ENCODE peak calls at places on chromosomes 1 and 21, in ten cellular contexts. N is heart left ventricle, J is B cell, L is colonic mucosa, M is GM20000, X is cardiac muscle cell, H is Calu3, F is left lung, W is endothelial cell of umbilical vein, A is astrocyte of the spinal cord. G is an unnamed sample.

GRCh38 chr1:212255705-212256307 is 29.4 kb upstream of the PPP2R5A start:
- DNase-seq in W (no peak), L (no peak), J (no peak), X (peak), M (no peak), H (no peak), A (no peak), F (no peak), N (no peak), G (no peak)

GRCh38 chr1:228469413-228470162 is 17.6 kb upstream of the RNF187 start:
- DNase-seq in M (no peak), X (no peak), H (no peak), W (no peak), N (no peak), L (no peak), A (no peak), J (no peak), F (peak), G (no peak)

GRCh38 chr1:225977937-225978748 is 21.0 kb downstream of the SDE2 start:
- DNase-seq in F (no peak), X (no peak), J (peak), M (peak), A (no peak), N (no peak), W (no peak), L (no peak), H (no peak), G (no peak)

GRCh38 chr21:41777934-41778815 is 11.3 kb upstream of the RIPK4 start:
- DNase-seq in W (peak), X (peak), J (no peak), N (peak), A (peak), L (peak), M (no peak), H (peak), F (peak), G (no peak)

GRCh38 chr1:16371725-16372124 is 4.7 kb downstream of the SZRD1 start:
- DNase-seq in X (peak), H (no peak), N (no peak), L (no peak), F (no peak), J (no peak), M (no peak), W (peak), A (peak), G (no peak)

GRCh38 chr1:1256956-1257871 is 10.7 kb upstream of the C1QTNF12 start:
- DNase-seq in X (no peak), A (no peak), F (no peak), M (no peak), N (peak), H (no peak), W (no peak), L (no peak), J (no peak), G (no peak)

GRCh38 chr1:232123775-232124659 is 497.4 kb downstream of the DISC1 start:
- DNase-seq in A (no peak), L (no peak), X (peak), F (no peak), H (no peak), J (no peak), M (no peak), W (peak), N (no peak), G (no peak)

GRCh38 chr1:116947090-116947489 is 37.4 kb downstream of the PTGFRN start:
- DNase-seq in M (no peak), H (no peak), W (no peak), A (no peak), F (no peak), N (no peak), L (no peak), J (no peak), X (no peak), G (no peak)

GRCh38 chr1:47192458-47193384 is 2.9 kb upstream of the PDZK1IP1 start:
- DNase-seq in F (no peak), X (peak), A (peak), J (peak), N (peak), W (peak), H (peak), L (peak), M (peak), G (peak)

GRCh38 chr1:170929835-170930554 is 5.3 kb upstream of the MROH9 start:
- DNase-seq in J (peak), N (no peak), F (no peak), H (peak), X (peak), W (peak), L (no peak), M (peak), A (peak), G (no peak)

GRCh38 chr1:10508511-10508951 is 33.8 kb downstream of the PEX14 start:
- DNase-seq in A (peak), N (no peak), W (no peak), X (no peak), H (no peak), M (no peak), J (no peak), F (no peak), L (no peak), G (no peak)

GRCh38 chr1:92515796-92516201 is 29.1 kb upstream of the GFI1 start:
- DNase-seq in F (no peak), J (no peak), A (no peak), W (no peak), L (no peak), N (no peak), X (peak), H (no peak), M (no peak), G (no peak)

GRCh38 chr1:67647036-67647798 is 37.8 kb upstream of the GADD45A start:
- DNase-seq in F (no peak), H (no peak), J (no peak), W (peak), L (peak), M (no peak), X (peak), A (peak), N (no peak), G (no peak)

GRCh38 chr1:95007687-95008086 is 65.1 kb downstream of the ALG14 start:
- DNase-seq in L (no peak), F (no peak), N (no peak), H (no peak), W (no peak), J (no peak), A (no peak), M (no peak), X (no peak), G (no peak)

GRCh38 chr21:34536820-34537219 is 24.8 kb upstream of the KCNE1 start:
- DNase-seq in M (no peak), J (no peak), W (no peak), N (no peak), L (no peak), H (no peak), X (peak), A (peak), F (no peak), G (no peak)

GRCh38 chr1:226731257-226731893 is 7.7 kb downstream of the ITPKB start:
- DNase-seq in A (no peak), J (no peak), H (no peak), F (no peak), L (no peak), N (no peak), W (no peak), X (no peak), M (no peak), G (no peak)

GRCh38 chr1:17718136-17718535 is 37.0 kb upstream of the ACTL8 start:
- DNase-seq in A (no peak), W (no peak), J (no peak), M (no peak), X (no peak), L (no peak), H (no peak), N (no peak), F (no peak), G (no peak)

GRCh38 chr1:34460193-34460592 is 283.5 kb downstream of the C1orf94 start:
- DNase-seq in N (no peak), X (peak), F (no peak), L (peak), M (peak), A (no peak), W (no peak), J (no peak), H (peak), G (no peak)

GRCh38 chr21:38351961-38352521 is 95.2 kb downstream of the KCNJ15 start:
- DNase-seq in H (peak), F (no peak), X (peak), N (no peak), J (no peak), M (no peak), L (no peak), A (peak), W (peak), G (no peak)

GRCh38 chr1:10728595-10729410 is 67.6 kb downstream of the CASZ1 start:
- DNase-seq in F (no peak), L (no peak), J (no peak), H (no peak), A (no peak), X (no peak), W (no peak), N (no peak), M (no peak), G (no peak)

GRCh38 chr1:98739762-98740161 is 78.2 kb downstream of the SNX7 start:
- DNase-seq in X (no peak), A (no peak), M (no peak), W (no peak), F (no peak), H (no peak), J (no peak), N (no peak), L (no peak), G (no peak)

GRCh38 chr1:53578358-53578757 is 119.2 kb downstream of the DMRTB1 start:
- DNase-seq in H (no peak), N (no peak), W (no peak), X (no peak), J (no peak), M (no peak), L (no peak), A (no peak), F (no peak), G (no peak)

GRCh38 chr1:175922254-175922881 is 179.0 kb upstream of the TNR start:
- DNase-seq in H (no peak), J (no peak), L (no peak), X (no peak), N (no peak), W (no peak), A (no peak), M (no peak), F (no peak), G (no peak)

GRCh38 chr1:45584351-45585109 is 689 bp downstream of the NASP start:
- DNase-seq in N (peak), L (peak), A (peak), F (peak), M (peak), X (peak), J (peak), H (peak), W (peak), G (peak)
- TF ChIP-seq CTCF in N (no peak), L (no peak), A (no peak), F (no peak), M (no peak), X (peak), J (peak), H (no peak), W (peak), G (peak)

GRCh38 chr1:230556453-230556852 is 85.8 kb upstream of the COG2 start:
- DNase-seq in H (no peak), X (no peak), F (no peak), A (no peak), N (no peak), J (no peak), M (no peak), W (no peak), L (no peak), G (no peak)

GRCh38 chr1:230555826-230556225 is 86.5 kb upstream of the COG2 start:
- DNase-seq in F (no peak), A (no peak), L (no peak), X (no peak), W (no peak), H (no peak), J (no peak), M (no peak), N (no peak), G (no peak)

GRCh38 chr1:230561570-230561969 is 80.7 kb upstream of the COG2 start:
- DNase-seq in X (no peak), L (no peak), J (no peak), A (no peak), F (no peak), N (no peak), M (no peak), W (no peak), H (no peak), G (no peak)

GRCh38 chr1:230552880-230553279 is 89.4 kb upstream of the COG2 start:
- DNase-seq in H (no peak), J (no peak), A (no peak), L (no peak), M (no peak), X (no peak), W (no peak), F (no peak), N (no peak), G (no peak)

GRCh38 chr1:230558324-230558723 is 84.0 kb upstream of the COG2 start:
- DNase-seq in J (no peak), M (no peak), X (no peak), N (no peak), A (no peak), W (no peak), H (no peak), F (no peak), L (no peak), G (no peak)
- TF ChIP-seq CTCF in J (no peak), M (no peak), X (no peak), N (no peak), A (no peak), W (no peak), H (no peak), F (no peak), L (no peak), G (no peak)

DNA sequence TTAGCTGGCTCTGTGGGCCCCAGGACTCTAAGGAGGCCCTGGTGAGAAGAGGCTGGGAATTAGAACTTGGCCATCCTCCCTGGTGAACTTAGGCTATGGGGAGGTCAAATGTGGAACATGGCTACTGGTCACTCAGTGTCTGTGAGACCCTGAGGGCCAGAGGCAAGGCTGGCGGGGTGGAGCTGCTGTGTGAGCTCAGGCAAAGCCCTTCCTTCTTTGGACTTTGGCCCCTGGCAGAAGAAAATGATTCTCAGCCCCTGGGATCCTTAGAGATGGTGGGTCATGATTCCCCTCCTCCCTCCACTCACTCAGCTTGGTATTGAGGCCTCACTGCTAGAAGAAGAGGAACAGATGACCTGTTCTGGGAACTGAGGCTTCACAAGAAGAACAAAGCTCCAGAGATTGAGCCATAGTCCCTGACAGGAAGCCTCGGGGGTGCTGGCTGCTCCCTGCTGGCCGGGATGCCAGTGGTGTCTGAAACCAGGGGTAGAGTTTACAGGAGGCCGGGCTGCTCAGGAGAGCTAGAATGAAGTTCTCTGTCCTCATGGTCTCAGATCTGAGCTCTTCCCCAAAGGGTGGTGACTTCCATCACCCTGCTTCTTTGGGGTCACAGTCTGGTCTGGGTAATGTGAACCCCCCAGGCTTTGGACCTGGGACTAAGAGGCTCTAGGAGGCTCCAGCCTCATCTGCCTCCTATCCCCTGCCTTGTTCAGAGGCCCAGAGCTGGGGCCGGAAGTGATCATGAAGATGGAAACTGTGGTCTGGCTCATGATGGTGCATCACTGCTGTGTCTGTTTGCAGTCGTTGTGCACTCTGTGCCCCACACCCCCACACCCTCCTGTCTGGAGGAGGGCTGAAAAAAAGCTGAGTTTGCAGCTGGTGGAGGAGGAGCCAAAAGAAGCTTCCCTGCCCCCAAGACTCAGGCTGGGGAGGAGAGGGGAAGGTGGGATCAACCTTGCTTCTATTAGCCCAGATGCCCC is 905 bp downstream of the BTBD19 start:
- DNase-seq in F (peak), A (peak), H (no peak), W (peak), M (peak), L (peak), N (peak), J (peak), X (peak), G (no peak)
- TF ChIP-seq CTCF in F (no peak), A (no peak), H (no peak), W (peak), M (no peak), L (no peak), N (no peak), J (no peak), X (peak), G (no peak)

GRCh38 chr1:155244368-155245162 is 10.7 kb downstream of the ENTREP3 start:
- DNase-seq in A (peak), W (peak), X (peak), F (peak), J (peak), M (peak), N (peak), L (peak), H (peak), G (peak)
- TF ChIP-seq CTCF in A (peak), W (peak), X (peak), F (peak), J (peak), M (peak), N (no peak), L (peak), H (no peak), G (peak)

GRCh38 chr1:209611771-209612570 is 28.5 kb downstream of the CAMK1G start:
- DNase-seq in H (peak), N (no peak), F (no peak), L (no peak), A (no peak), X (no peak), M (no peak), J (no peak), W (no peak), G (no peak)
- TF ChIP-seq CTCF in H (peak), N (no peak), F (no peak), L (no peak), A (no peak), X (no peak), M (no peak), J (no peak), W (no peak), G (no peak)

G was measured in D721Med.